ENCODE peak calls at places on chromosome X, in eight cellular contexts. S is omental fat pad, I is WTC11, R is progenitor cell of endocrine pancreas, W is astrocyte of the spinal cord, P is sigmoid colon, Y is fibroblast of lung, L is fibroblast of mammary gland. B is an unnamed sample.

GRCh38 chrX:21907250-21907649 is 33.3 kb upstream of the SMS start:
- DNase-seq in R (no peak), Y (peak), P (no peak), W (no peak), I (no peak), S (no peak), L (no peak), B (no peak)

GRCh38 chrX:16416588-16416987 is 233.4 kb upstream of the S100G start:
- DNase-seq in R (no peak), Y (no peak), I (no peak), P (no peak), L (no peak), S (no peak), W (no peak), B (no peak)

GRCh38 chrX:39247536-39247935 is 446.3 kb downstream of the MID1IP1 start:
- DNase-seq in P (no peak), W (no peak), I (no peak), Y (no peak), S (no peak), R (no peak), L (no peak), B (no peak)

GRCh38 chrX:29215251-29215650 is 628.0 kb downstream of the IL1RAPL1 start:
- DNase-seq in Y (peak), R (no peak), S (no peak), W (no peak), I (no peak), P (no peak), L (peak), B (no peak)

GRCh38 chrX:108419401-108419800 is 18.8 kb downstream of the COL4A6 start:
- DNase-seq in L (no peak), I (no peak), R (no peak), W (no peak), Y (no peak), S (no peak), P (no peak), B (no peak)

GRCh38 chrX:125604448-125604847 is 284.8 kb downstream of the TEX13C start:
- DNase-seq in S (no peak), W (no peak), P (no peak), I (no peak), L (no peak), Y (no peak), R (no peak), B (no peak)

GRCh38 chrX:71543316-71543715 is 10.4 kb downstream of the OGT start:
- DNase-seq in P (no peak), R (no peak), Y (no peak), L (peak), S (no peak), W (peak), I (no peak), B (no peak)

GRCh38 chrX:148223361-148223760 is 242.2 kb downstream of the FMR1NB start:
- DNase-seq in S (no peak), I (no peak), R (no peak), L (no peak), Y (no peak), W (no peak), P (no peak), B (no peak)

GRCh38 chrX:9195199-9195880 is 161.4 kb upstream of the FAM9B start:
- DNase-seq in Y (no peak), S (no peak), W (no peak), L (no peak), P (no peak), R (no peak), I (no peak), B (no peak)

GRCh38 chrX:45479196-45479834 is 278.6 kb upstream of the DIPK2B start:
- DNase-seq in R (no peak), S (no peak), W (peak), Y (peak), L (peak), P (no peak), I (no peak), B (no peak)

GRCh38 chrX:7047951-7048350 is 99.6 kb upstream of the STS start:
- DNase-seq in L (no peak), I (no peak), R (no peak), Y (no peak), S (no peak), P (no peak), W (no peak), B (no peak)

GRCh38 chrX:28223469-28223868 is 242.2 kb upstream of the DCAF8L1 start:
- DNase-seq in Y (no peak), L (no peak), P (no peak), S (no peak), R (no peak), I (no peak), W (no peak), B (no peak)

GRCh38 chrX:129577473-129577872 is 37.4 kb downstream of the OCRL start:
- DNase-seq in L (peak), Y (peak), P (no peak), I (no peak), W (peak), R (no peak), S (no peak), B (no peak)

GRCh38 chrX:134792077-134792476 is 133.8 kb upstream of the PLAC1 start:
- DNase-seq in P (no peak), R (no peak), Y (no peak), W (no peak), S (no peak), L (no peak), I (no peak), B (no peak)

GRCh38 chrX:22486326-22486725 is 213.6 kb downstream of the CBLL2 start:
- DNase-seq in W (no peak), Y (no peak), P (no peak), R (no peak), I (no peak), L (no peak), S (no peak), B (no peak)

GRCh38 chrX:122418758-122419157 is 765.3 kb upstream of the GRIA3 start:
- DNase-seq in P (no peak), L (no peak), W (no peak), Y (no peak), I (no peak), R (no peak), S (no peak), B (no peak)

GRCh38 chrX:85052636-85053343 is 49.1 kb downstream of the APOOL start:
- DNase-seq in S (no peak), I (no peak), L (peak), Y (peak), P (no peak), R (no peak), W (peak), B (no peak)

GRCh38 chrX:124518888-124519287 is 172.5 kb downstream of the SH2D1A start:
- DNase-seq in P (no peak), I (no peak), L (peak), Y (no peak), S (no peak), R (no peak), W (peak), B (no peak)

GRCh38 chrX:34437586-34437985 is 219.5 kb downstream of the TMEM47 start:
- DNase-seq in P (peak), S (no peak), L (no peak), Y (peak), W (no peak), R (no peak), I (no peak), B (no peak)

GRCh38 chrX:68672581-68673318 is 25.3 kb downstream of the STARD8 start:
- DNase-seq in S (no peak), I (peak), Y (no peak), P (peak), R (no peak), W (no peak), L (no peak), B (no peak)

GRCh38 chrX:18887177-18887820 is 96.6 kb downstream of the PHKA2 start:
- DNase-seq in I (no peak), W (no peak), Y (peak), S (no peak), R (no peak), L (no peak), P (peak), B (no peak)

GRCh38 chrX:21735038-21735752 is 22.7 kb downstream of the SMPX start:
- DNase-seq in R (no peak), L (peak), P (no peak), I (no peak), Y (peak), W (peak), S (no peak), B (no peak)

GRCh38 chrX:39974228-39974627 is 123.5 kb downstream of the BCOR start:
- DNase-seq in Y (no peak), P (no peak), S (no peak), W (no peak), L (no peak), R (no peak), I (peak), B (no peak)

GRCh38 chrX:51144828-51145442 is 187.7 kb upstream of the NUDT10 start:
- DNase-seq in W (peak), Y (peak), L (peak), R (peak), P (no peak), S (no peak), I (peak), B (no peak)

GRCh38 chrX:39201305-39201990 is 400.2 kb downstream of the MID1IP1 start:
- DNase-seq in S (no peak), W (peak), P (no peak), Y (no peak), R (no peak), I (no peak), L (no peak), B (no peak)

GRCh38 chrX:103356023-103356798 is at the start of gene TCEAL9:
- DNase-seq in W (peak), L (peak), Y (peak), R (peak), I (peak), P (peak), S (no peak), B (no peak)

GRCh38 chrX:97126020-97126419 is 242.3 kb downstream of the RPA4 start:
- DNase-seq in S (no peak), R (no peak), I (no peak), W (peak), Y (peak), P (no peak), L (peak), B (no peak)

GRCh38 chrX:24879679-24880078 is 136.1 kb downstream of the ARX start:
- DNase-seq in S (no peak), R (no peak), P (no peak), W (no peak), I (no peak), L (no peak), Y (no peak), B (no peak)
- TF ChIP-seq CTCF in S (no peak), R (peak), P (no peak), W (no peak), I (no peak), L (no peak), Y (no peak), B (no peak)

GRCh38 chrX:106874075-106874474 is 29.1 kb downstream of the RIPPLY1 start:
- DNase-seq in P (no peak), S (no peak), I (no peak), Y (peak), R (no peak), W (peak), L (peak), B (no peak)
- TF ChIP-seq CTCF in P (no peak), S (peak), I (peak), Y (peak), R (peak), W (peak), L (peak), B (peak)

GRCh38 chrX:36071064-36071463 is 151.5 kb downstream of the CFAP47 start:
- DNase-seq in R (no peak), L (no peak), S (no peak), I (no peak), Y (no peak), P (no peak), W (no peak), B (no peak)
- TF ChIP-seq CTCF in R (no peak), L (no peak), S (no peak), I (no peak), Y (no peak), P (no peak), W (no peak), B (no peak)

GRCh38 chrX:55342533-55343501 is 78.1 kb upstream of the PAGE3 start:
- DNase-seq in W (no peak), S (no peak), Y (no peak), R (no peak), P (no peak), I (peak), L (peak), B (no peak)
- TF ChIP-seq CTCF in W (peak), S (no peak), Y (peak), R (peak), P (no peak), I (no peak), L (peak), B (peak)

DNA sequence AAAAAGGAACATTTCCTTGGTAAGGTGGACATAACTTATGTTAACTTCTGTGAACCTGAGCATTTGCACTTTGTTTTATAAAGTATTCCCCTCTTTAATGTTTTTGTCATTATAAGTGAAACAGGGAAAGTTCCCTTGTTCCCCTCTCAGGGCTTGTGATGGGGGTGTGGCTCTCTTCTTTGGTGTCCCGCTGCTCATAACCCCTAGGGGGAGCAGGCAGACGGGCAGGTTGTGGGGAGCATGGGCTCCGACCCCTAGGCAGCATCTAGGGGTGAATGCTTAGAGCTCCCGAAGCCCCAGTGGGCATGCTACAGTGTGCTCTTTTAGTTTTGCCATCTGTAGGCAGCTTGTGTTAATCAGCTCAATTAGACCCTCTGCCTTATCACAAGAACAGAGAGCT is 200.4 kb downstream of the DACH2 start:
- DNase-seq in R (no peak), W (no peak), L (no peak), Y (no peak), S (no peak), I (peak), P (no peak), B (no peak)
- TF ChIP-seq CTCF in R (peak), W (no peak), L (no peak), Y (no peak), S (no peak), I (peak), P (no peak), B (no peak)

DNA sequence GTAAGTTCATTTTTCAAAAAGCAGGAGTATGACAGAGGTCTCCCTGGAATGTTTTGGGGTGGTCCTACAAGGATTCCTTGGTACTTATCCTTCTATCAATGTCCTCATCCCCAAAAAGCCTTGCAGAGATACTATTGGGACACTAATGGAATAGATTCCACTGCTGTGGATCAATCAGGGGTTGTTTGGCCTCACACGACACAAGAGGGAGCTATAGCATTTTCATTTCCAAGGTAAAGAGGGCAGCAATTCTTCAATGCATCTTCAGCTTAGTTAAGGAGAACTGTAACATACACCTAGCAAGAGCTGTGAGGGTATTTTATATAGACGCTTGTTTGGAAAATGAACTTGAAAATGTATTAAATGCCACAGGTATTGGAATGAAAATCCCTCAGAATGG is 50.9 kb downstream of the USP26 start:
- DNase-seq in Y (peak), I (no peak), W (peak), P (no peak), L (peak), S (no peak), R (no peak), B (no peak)
- TF ChIP-seq CTCF in Y (no peak), I (no peak), W (peak), P (no peak), L (peak), S (no peak), R (peak), B (no peak)

DNA sequence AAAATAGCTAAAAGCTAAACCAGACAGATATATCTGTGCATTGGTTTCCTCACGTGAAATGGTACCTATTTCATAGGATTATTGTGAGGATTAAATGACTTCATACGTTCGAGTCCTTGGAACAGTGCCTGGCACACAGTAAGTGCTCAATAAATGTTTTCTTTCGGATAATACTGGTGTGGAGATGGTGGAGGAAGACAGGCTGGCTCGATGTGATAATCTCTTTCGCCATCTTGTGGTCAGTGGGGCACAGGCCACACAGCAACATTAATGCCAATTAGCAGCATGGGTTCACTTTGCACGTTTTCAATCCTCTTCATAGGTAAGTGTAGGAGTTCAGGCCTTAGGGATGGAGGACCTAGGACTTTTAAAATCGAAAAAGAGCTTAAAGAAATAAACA is 9.3 kb downstream of the PAGE4 start:
- DNase-seq in L (peak), R (no peak), Y (peak), P (no peak), S (no peak), W (peak), I (peak), B (no peak)
- TF ChIP-seq CTCF in L (peak), R (peak), Y (peak), P (peak), S (peak), W (peak), I (peak), B (peak)

DNA sequence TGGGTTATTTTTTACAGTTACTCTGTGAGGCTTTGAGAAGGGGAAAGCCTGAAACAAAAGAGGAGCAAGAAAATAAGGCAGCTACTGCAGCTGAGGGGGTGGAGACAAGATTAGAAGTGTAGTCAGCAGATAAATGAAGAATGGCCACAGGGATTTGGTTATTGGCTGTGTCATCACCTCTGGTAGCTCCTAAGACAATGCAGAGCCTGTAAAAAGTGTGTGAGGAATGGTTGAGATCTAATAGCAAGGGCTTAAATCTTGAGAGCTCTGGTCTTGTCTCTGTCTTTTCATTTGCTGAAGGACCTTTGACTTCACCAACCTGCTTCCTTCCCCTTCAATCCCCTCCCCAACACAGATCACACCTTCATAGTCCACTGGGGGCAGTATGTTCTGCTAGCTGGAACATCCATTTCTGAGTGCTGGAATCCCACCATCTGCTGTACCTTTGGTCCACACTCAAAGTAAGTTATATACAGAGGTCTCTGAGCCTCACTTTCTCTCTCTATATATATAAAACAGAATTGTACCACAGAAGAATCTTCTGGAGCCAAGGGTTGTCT is 213.7 kb upstream of the ZIC3 start:
- DNase-seq in R (no peak), I (peak), Y (no peak), L (no peak), P (no peak), S (no peak), W (no peak), B (no peak)
- TF ChIP-seq CTCF in R (no peak), I (no peak), Y (no peak), L (no peak), P (no peak), S (no peak), W (no peak), B (no peak)

DNA sequence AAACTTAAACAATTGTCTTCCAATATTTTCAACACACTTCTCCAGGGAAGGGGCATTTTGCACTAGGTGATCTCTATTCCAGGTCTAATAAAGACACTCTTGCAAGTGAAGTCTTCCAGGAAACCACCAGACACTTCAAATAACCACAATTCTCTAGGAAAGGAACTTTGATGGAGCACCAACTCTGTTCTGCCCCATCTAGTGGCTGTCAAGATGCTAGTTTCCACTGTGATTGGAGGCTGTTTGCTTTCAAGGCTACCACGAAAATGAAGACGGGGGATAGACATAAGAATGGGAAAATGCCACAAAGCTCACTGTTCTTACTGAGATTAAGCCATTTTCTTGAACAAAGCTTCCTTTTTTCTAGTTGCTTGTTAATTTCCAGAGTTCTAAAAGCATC is 100.6 kb upstream of the F9 start:
- DNase-seq in R (no peak), I (no peak), P (no peak), W (no peak), L (peak), Y (no peak), S (no peak), B (no peak)
- TF ChIP-seq CTCF in R (peak), I (no peak), P (no peak), W (peak), L (peak), Y (no peak), S (no peak), B (no peak)

GRCh38 chrX:13627306-13627705 is 25.6 kb upstream of the TCEANC start:
- DNase-seq in S (no peak), I (no peak), P (no peak), R (no peak), Y (no peak), L (no peak), W (no peak), B (no peak)
- TF ChIP-seq CTCF in S (no peak), I (no peak), P (no peak), R (no peak), Y (no peak), L (no peak), W (no peak), B (no peak)